ENCODE peak calls at places on chromosomes 4 and X, in ten cellular contexts. One of them, this sample, is unnamed.

GRCh38 chrX:24506082-24506481 is 41.0 kb downstream of the PDK3 start:
- DNase-seq in COR-L47: no peak
- DNase-seq in effector memory CD8-positive, alpha-beta T cell: no peak
- DNase-seq in HEK293T: no peak
- DNase-seq in cardiac muscle cell: no peak
- DNase-seq in activated T-cell treated with anti-CD3 and anti-CD28 coated beads, Interleukin-2, amount 50 U/mL, for 48 hours: peak
- DNase-seq in stimulated activated CD8-positive, alpha-beta memory T cell treated with anti-CD3 and anti-CD28 coated beads, Interleukin-4, amount 100 ng/mL, for 48 hours: peak
- DNase-seq in mesothelial cell of epicardium: no peak
- DNase-seq in AG20443: peak
- DNase-seq in GM12878: peak
- DNase-seq in this sample: peak

GRCh38 chr4:24932831-24933230 is 20.0 kb upstream of the CCDC149 start:
- DNase-seq in COR-L47: no peak
- DNase-seq in HEK293T: no peak
- DNase-seq in stimulated activated CD8-positive, alpha-beta memory T cell treated with anti-CD3 and anti-CD28 coated beads, Interleukin-4, amount 100 ng/mL, for 48 hours: no peak
- DNase-seq in AG20443: no peak
- DNase-seq in cardiac muscle cell: no peak
- DNase-seq in effector memory CD8-positive, alpha-beta T cell: no peak
- DNase-seq in activated T-cell treated with anti-CD3 and anti-CD28 coated beads, Interleukin-2, amount 50 U/mL, for 48 hours: no peak
- DNase-seq in GM12878: no peak
- DNase-seq in mesothelial cell of epicardium: no peak
- DNase-seq in this sample: no peak

GRCh38 chrX:397575-397974 is 10.9 kb upstream of the PPP2R3B start:
- DNase-seq in cardiac muscle cell: peak
- DNase-seq in HEK293T: no peak
- DNase-seq in mesothelial cell of epicardium: no peak
- DNase-seq in GM12878: no peak
- DNase-seq in effector memory CD8-positive, alpha-beta T cell: no peak
- DNase-seq in activated T-cell treated with anti-CD3 and anti-CD28 coated beads, Interleukin-2, amount 50 U/mL, for 48 hours: no peak
- DNase-seq in stimulated activated CD8-positive, alpha-beta memory T cell treated with anti-CD3 and anti-CD28 coated beads, Interleukin-4, amount 100 ng/mL, for 48 hours: no peak
- DNase-seq in COR-L47: no peak
- DNase-seq in AG20443: peak
- DNase-seq in this sample: no peak

GRCh38 chr4:123588631-123589223 is 192.1 kb downstream of the SPRY1 start:
- DNase-seq in GM12878: peak
- DNase-seq in COR-L47: peak
- DNase-seq in stimulated activated CD8-positive, alpha-beta memory T cell treated with anti-CD3 and anti-CD28 coated beads, Interleukin-4, amount 100 ng/mL, for 48 hours: no peak
- DNase-seq in activated T-cell treated with anti-CD3 and anti-CD28 coated beads, Interleukin-2, amount 50 U/mL, for 48 hours: no peak
- DNase-seq in effector memory CD8-positive, alpha-beta T cell: no peak
- DNase-seq in mesothelial cell of epicardium: no peak
- DNase-seq in cardiac muscle cell: no peak
- DNase-seq in AG20443: peak
- DNase-seq in HEK293T: peak
- DNase-seq in this sample: no peak

GRCh38 chr4:70802923-70803605 is 36.6 kb downstream of the GRSF1 start:
- DNase-seq in activated T-cell treated with anti-CD3 and anti-CD28 coated beads, Interleukin-2, amount 50 U/mL, for 48 hours: no peak
- DNase-seq in GM12878: no peak
- DNase-seq in AG20443: no peak
- DNase-seq in HEK293T: no peak
- DNase-seq in stimulated activated CD8-positive, alpha-beta memory T cell treated with anti-CD3 and anti-CD28 coated beads, Interleukin-4, amount 100 ng/mL, for 48 hours: no peak
- DNase-seq in COR-L47: peak
- DNase-seq in mesothelial cell of epicardium: no peak
- DNase-seq in effector memory CD8-positive, alpha-beta T cell: no peak
- DNase-seq in cardiac muscle cell: no peak
- DNase-seq in this sample: no peak

GRCh38 chrX:101263766-101264165 is 27.4 kb downstream of the TAF7L start:
- DNase-seq in COR-L47: no peak
- DNase-seq in stimulated activated CD8-positive, alpha-beta memory T cell treated with anti-CD3 and anti-CD28 coated beads, Interleukin-4, amount 100 ng/mL, for 48 hours: no peak
- DNase-seq in effector memory CD8-positive, alpha-beta T cell: no peak
- DNase-seq in mesothelial cell of epicardium: no peak
- DNase-seq in activated T-cell treated with anti-CD3 and anti-CD28 coated beads, Interleukin-2, amount 50 U/mL, for 48 hours: no peak
- DNase-seq in HEK293T: no peak
- DNase-seq in AG20443: peak
- DNase-seq in GM12878: no peak
- DNase-seq in cardiac muscle cell: no peak
- DNase-seq in this sample: no peak

GRCh38 chrX:133922390-133922772 is 63.0 kb downstream of the GPC3 start:
- DNase-seq in GM12878: no peak
- DNase-seq in mesothelial cell of epicardium: no peak
- DNase-seq in activated T-cell treated with anti-CD3 and anti-CD28 coated beads, Interleukin-2, amount 50 U/mL, for 48 hours: peak
- DNase-seq in effector memory CD8-positive, alpha-beta T cell: no peak
- DNase-seq in COR-L47: no peak
- DNase-seq in AG20443: no peak
- DNase-seq in cardiac muscle cell: no peak
- DNase-seq in HEK293T: no peak
- DNase-seq in stimulated activated CD8-positive, alpha-beta memory T cell treated with anti-CD3 and anti-CD28 coated beads, Interleukin-4, amount 100 ng/mL, for 48 hours: no peak
- DNase-seq in this sample: no peak

GRCh38 chrX:1507511-1508463 is 29.2 kb downstream of the P2RY8 start:
- DNase-seq in stimulated activated CD8-positive, alpha-beta memory T cell treated with anti-CD3 and anti-CD28 coated beads, Interleukin-4, amount 100 ng/mL, for 48 hours: peak
- DNase-seq in COR-L47: no peak
- DNase-seq in cardiac muscle cell: no peak
- DNase-seq in AG20443: no peak
- DNase-seq in effector memory CD8-positive, alpha-beta T cell: peak
- DNase-seq in activated T-cell treated with anti-CD3 and anti-CD28 coated beads, Interleukin-2, amount 50 U/mL, for 48 hours: peak
- DNase-seq in mesothelial cell of epicardium: no peak
- DNase-seq in GM12878: peak
- DNase-seq in HEK293T: no peak
- DNase-seq in this sample: no peak

GRCh38 chr4:8537041-8537461 is 43.1 kb upstream of the GPR78 start:
- DNase-seq in activated T-cell treated with anti-CD3 and anti-CD28 coated beads, Interleukin-2, amount 50 U/mL, for 48 hours: no peak
- DNase-seq in HEK293T: no peak
- DNase-seq in cardiac muscle cell: no peak
- DNase-seq in effector memory CD8-positive, alpha-beta T cell: no peak
- DNase-seq in mesothelial cell of epicardium: no peak
- DNase-seq in stimulated activated CD8-positive, alpha-beta memory T cell treated with anti-CD3 and anti-CD28 coated beads, Interleukin-4, amount 100 ng/mL, for 48 hours: no peak
- DNase-seq in AG20443: peak
- DNase-seq in GM12878: peak
- DNase-seq in COR-L47: peak
- DNase-seq in this sample: peak